ENCODE peak calls at places on chromosomes 11 and 22, in nine cellular contexts. One of them, this sample, is unnamed.

GRCh38 chr11:46894961-46895360 is 23.4 kb downstream of the LRP4 start:
- DNase-seq in neuronal stem cell: no peak
- DNase-seq in heart left ventricle: no peak
- DNase-seq in thoracic aorta: no peak
- DNase-seq in kidney epithelial cell: no peak
- DNase-seq in right lobe of liver: no peak
- DNase-seq in CD8-positive, alpha-beta T cell: no peak
- DNase-seq in aorta: peak; percentile 71
- DNase-seq in dorsolateral prefrontal cortex: no peak
- DNase-seq in this sample: no peak

GRCh38 chr11:62050716-62051115 is 73.1 kb upstream of the INCENP start:
- DNase-seq in aorta: no peak
- DNase-seq in thoracic aorta: no peak
- DNase-seq in right lobe of liver: no peak
- DNase-seq in CD8-positive, alpha-beta T cell: no peak
- DNase-seq in dorsolateral prefrontal cortex: no peak
- DNase-seq in heart left ventricle: no peak
- DNase-seq in neuronal stem cell: no peak
- DNase-seq in kidney epithelial cell: no peak
- DNase-seq in this sample: no peak

GRCh38 chr11:130849215-130849568 is 67.1 kb downstream of the SNX19 start:
- DNase-seq in neuronal stem cell: no peak
- DNase-seq in dorsolateral prefrontal cortex: no peak
- DNase-seq in thoracic aorta: no peak
- DNase-seq in CD8-positive, alpha-beta T cell: no peak
- DNase-seq in right lobe of liver: no peak
- DNase-seq in kidney epithelial cell: no peak
- DNase-seq in heart left ventricle: no peak
- DNase-seq in aorta: no peak
- DNase-seq in this sample: no peak

GRCh38 chr11:12196862-12197261 is 86.5 kb downstream of the MICAL2 start:
- DNase-seq in heart left ventricle: no peak
- DNase-seq in CD8-positive, alpha-beta T cell: no peak
- DNase-seq in dorsolateral prefrontal cortex: no peak
- DNase-seq in thoracic aorta: no peak
- DNase-seq in aorta: no peak
- DNase-seq in neuronal stem cell: no peak
- DNase-seq in kidney epithelial cell: no peak
- DNase-seq in right lobe of liver: no peak
- DNase-seq in this sample: no peak

GRCh38 chr22:41429946-41430332 is 16.7 kb downstream of the TOB2 start:
- DNase-seq in thoracic aorta: no peak
- DNase-seq in right lobe of liver: no peak
- DNase-seq in kidney epithelial cell: no peak
- DNase-seq in CD8-positive, alpha-beta T cell: no peak
- DNase-seq in dorsolateral prefrontal cortex: no peak
- DNase-seq in neuronal stem cell: no peak
- DNase-seq in heart left ventricle: no peak
- DNase-seq in aorta: no peak
- DNase-seq in this sample: no peak

GRCh38 chr11:2761131-2762030 is 61.6 kb upstream of the KCNQ1OT1 start:
- DNase-seq in thoracic aorta: no peak
- DNase-seq in neuronal stem cell: no peak
- DNase-seq in aorta: peak; percentile 62
- DNase-seq in heart left ventricle: peak; percentile 5
- DNase-seq in CD8-positive, alpha-beta T cell: no peak
- DNase-seq in kidney epithelial cell: no peak
- DNase-seq in right lobe of liver: peak; percentile 26
- DNase-seq in dorsolateral prefrontal cortex: peak; percentile 31
- DNase-seq in this sample: peak; percentile 49

GRCh38 chr11:85590848-85591483 is 36.2 kb downstream of the DLG2 start:
- DNase-seq in right lobe of liver: no peak
- DNase-seq in heart left ventricle: no peak
- DNase-seq in kidney epithelial cell: peak; percentile 4
- DNase-seq in aorta: no peak
- DNase-seq in thoracic aorta: no peak
- DNase-seq in dorsolateral prefrontal cortex: no peak
- DNase-seq in neuronal stem cell: peak; percentile 20
- DNase-seq in CD8-positive, alpha-beta T cell: no peak
- DNase-seq in this sample: peak; percentile 1

GRCh38 chr22:37741312-37741795 is 44.5 kb downstream of the TRIOBP start:
- DNase-seq in thoracic aorta: no peak
- DNase-seq in CD8-positive, alpha-beta T cell: no peak
- DNase-seq in heart left ventricle: peak; percentile 83
- DNase-seq in kidney epithelial cell: peak; percentile 67
- DNase-seq in neuronal stem cell: no peak
- DNase-seq in aorta: peak; percentile 85
- DNase-seq in right lobe of liver: peak; percentile 77
- DNase-seq in dorsolateral prefrontal cortex: no peak
- DNase-seq in this sample: peak; percentile 76

GRCh38 chr11:73869234-73869949 is 7.3 kb downstream of the COA4 start:
- DNase-seq in right lobe of liver: peak; percentile 18
- DNase-seq in neuronal stem cell: no peak
- DNase-seq in thoracic aorta: no peak
- DNase-seq in CD8-positive, alpha-beta T cell: no peak
- DNase-seq in aorta: no peak
- DNase-seq in dorsolateral prefrontal cortex: no peak
- DNase-seq in kidney epithelial cell: no peak
- DNase-seq in heart left ventricle: no peak
- DNase-seq in this sample: no peak

GRCh38 chr11:28514391-28514790 is 406.2 kb downstream of the METTL15 start:
- DNase-seq in CD8-positive, alpha-beta T cell: no peak
- DNase-seq in neuronal stem cell: no peak
- DNase-seq in dorsolateral prefrontal cortex: no peak
- DNase-seq in aorta: no peak
- DNase-seq in kidney epithelial cell: no peak
- DNase-seq in heart left ventricle: no peak
- DNase-seq in thoracic aorta: no peak
- DNase-seq in right lobe of liver: no peak
- DNase-seq in this sample: no peak

GRCh38 chr22:20430101-20430640 is 7.5 kb downstream of the SCARF2 start:
- DNase-seq in kidney epithelial cell: no peak
- DNase-seq in CD8-positive, alpha-beta T cell: no peak
- DNase-seq in right lobe of liver: no peak
- DNase-seq in heart left ventricle: no peak
- DNase-seq in dorsolateral prefrontal cortex: no peak
- DNase-seq in neuronal stem cell: no peak
- DNase-seq in aorta: peak; percentile 44
- DNase-seq in thoracic aorta: no peak
- DNase-seq in this sample: peak; percentile 80

GRCh38 chr22:20430641-20431519 is 6.7 kb downstream of the SCARF2 start:
- DNase-seq in aorta: peak; percentile 82
- DNase-seq in heart left ventricle: no peak
- DNase-seq in kidney epithelial cell: no peak
- DNase-seq in neuronal stem cell: peak; percentile 61
- DNase-seq in thoracic aorta: no peak
- DNase-seq in right lobe of liver: peak; percentile 67
- DNase-seq in dorsolateral prefrontal cortex: peak; percentile 51
- DNase-seq in CD8-positive, alpha-beta T cell: peak; percentile 62
- DNase-seq in this sample: peak; percentile 93

GRCh38 chr22:20432244-20432686 is 5.4 kb downstream of the SCARF2 start:
- DNase-seq in kidney epithelial cell: no peak
- DNase-seq in thoracic aorta: no peak
- DNase-seq in neuronal stem cell: no peak
- DNase-seq in CD8-positive, alpha-beta T cell: no peak
- DNase-seq in heart left ventricle: no peak
- DNase-seq in aorta: peak; percentile 56
- DNase-seq in right lobe of liver: no peak
- DNase-seq in dorsolateral prefrontal cortex: peak; percentile 39
- DNase-seq in this sample: peak; percentile 36

GRCh38 chr22:20433191-20433590 is 4.4 kb downstream of the SCARF2 start:
- DNase-seq in dorsolateral prefrontal cortex: peak; percentile 21
- DNase-seq in kidney epithelial cell: no peak
- DNase-seq in heart left ventricle: no peak
- DNase-seq in aorta: peak; percentile 49
- DNase-seq in neuronal stem cell: no peak
- DNase-seq in thoracic aorta: no peak
- DNase-seq in CD8-positive, alpha-beta T cell: no peak
- DNase-seq in right lobe of liver: no peak
- DNase-seq in this sample: peak; percentile 47

DNA sequence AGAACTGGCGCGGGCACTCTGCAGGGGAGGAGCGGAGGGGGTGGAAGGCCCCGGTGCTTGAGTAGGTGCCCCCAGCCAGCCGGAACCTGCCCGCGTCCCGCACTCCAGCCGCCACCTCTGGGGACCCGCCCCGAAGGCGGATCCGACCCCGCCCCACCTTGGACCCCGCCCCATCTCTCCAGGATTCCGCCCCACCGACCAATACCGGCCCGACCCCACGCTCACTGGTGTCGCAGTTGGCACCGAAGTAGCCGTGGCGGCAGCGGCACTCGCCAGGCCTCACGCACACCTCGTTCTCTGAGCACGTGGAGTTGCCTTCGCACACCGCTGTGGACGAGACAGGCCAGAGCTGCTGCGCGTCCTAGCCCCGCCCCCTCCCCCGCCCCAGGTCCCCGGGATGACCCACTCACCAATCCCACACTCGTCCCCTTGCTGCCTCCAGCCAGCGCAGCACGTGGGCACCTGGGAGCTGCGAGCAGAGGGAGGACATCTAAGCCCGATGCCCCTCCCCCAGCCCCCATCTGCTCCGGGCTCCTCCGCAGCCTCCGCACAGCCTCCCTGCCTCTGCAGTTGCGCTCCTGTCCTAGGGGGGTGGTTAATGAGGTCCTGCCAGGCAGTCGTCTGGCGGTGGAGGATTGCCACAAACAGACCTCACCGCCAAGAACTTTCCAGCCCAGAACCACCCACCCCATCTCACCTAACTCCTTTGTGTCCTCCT is 5.9 kb downstream of the SCARF2 start:
- DNase-seq in neuronal stem cell: no peak
- DNase-seq in dorsolateral prefrontal cortex: peak; percentile 45
- DNase-seq in aorta: peak; percentile 72
- DNase-seq in thoracic aorta: no peak
- DNase-seq in CD8-positive, alpha-beta T cell: no peak
- DNase-seq in right lobe of liver: no peak
- DNase-seq in kidney epithelial cell: no peak
- DNase-seq in heart left ventricle: no peak
- DNase-seq in this sample: peak; percentile 91
- H3K27me3 ChIP-seq in neuronal stem cell: no peaks in the 10 kb centered on the region
- H3K27me3 ChIP-seq in dorsolateral prefrontal cortex: peaks cover 11% of the 10 kb centered on the region
- H3K27me3 ChIP-seq in aorta: no peaks in the 10 kb centered on the region
- H3K27me3 ChIP-seq in thoracic aorta: no peaks in the 10 kb centered on the region
- H3K27me3 ChIP-seq in CD8-positive, alpha-beta T cell: peaks cover 32% of the 10 kb centered on the region
- H3K27me3 ChIP-seq in right lobe of liver: peaks cover 12% of the 10 kb centered on the region
- H3K27me3 ChIP-seq in kidney epithelial cell: peaks cover 33% of the 10 kb centered on the region
- H3K27me3 ChIP-seq in heart left ventricle: peaks cover 15% of the 10 kb centered on the region
- H3K27me3 ChIP-seq in this sample: peaks cover 45% of the 10 kb centered on the region

DNA sequence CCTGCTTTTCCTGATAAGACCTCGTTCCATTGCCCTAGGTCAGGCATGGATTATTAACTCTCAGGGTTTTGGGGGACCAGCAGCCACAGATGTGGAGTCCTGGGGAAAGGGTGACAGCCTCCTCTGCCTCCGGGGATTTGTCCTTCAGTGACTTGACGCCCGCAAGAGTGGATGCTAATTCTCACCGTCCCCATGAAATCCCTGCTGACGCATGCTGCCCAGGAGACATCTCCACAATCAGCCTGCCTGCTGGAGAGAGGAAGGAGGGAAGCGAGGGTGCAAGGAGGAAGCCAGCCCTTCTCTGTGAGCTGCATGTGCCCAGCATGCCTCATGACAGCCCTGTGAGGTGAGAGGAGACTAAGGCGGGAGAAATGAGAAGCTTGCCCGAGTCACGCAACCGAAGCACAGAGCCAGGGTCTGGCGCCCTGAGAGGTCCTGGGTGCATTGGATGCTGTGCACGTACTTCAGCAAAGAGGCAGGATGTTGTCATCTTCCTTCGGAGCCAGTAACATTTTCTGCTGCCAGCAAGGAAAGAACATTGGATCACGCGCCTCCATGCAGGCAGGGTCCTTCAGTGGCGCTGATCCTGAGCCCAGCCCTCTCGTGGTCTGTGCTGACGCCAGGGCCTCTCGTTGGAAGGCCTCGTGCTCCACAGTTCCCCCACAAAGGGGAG is 27.3 kb upstream of the KRTAP5-6 start:
- DNase-seq in neuronal stem cell: no peak
- DNase-seq in heart left ventricle: no peak
- DNase-seq in dorsolateral prefrontal cortex: no peak
- DNase-seq in kidney epithelial cell: no peak
- DNase-seq in thoracic aorta: no peak
- DNase-seq in aorta: no peak
- DNase-seq in right lobe of liver: peak; percentile 64
- DNase-seq in CD8-positive, alpha-beta T cell: no peak
- DNase-seq in this sample: no peak
- H3K27me3 ChIP-seq in neuronal stem cell: peaks cover 43% of the 10 kb centered on the region
- H3K27me3 ChIP-seq in heart left ventricle: no peaks in the 10 kb centered on the region
- H3K27me3 ChIP-seq in dorsolateral prefrontal cortex: no peaks in the 10 kb centered on the region
- H3K27me3 ChIP-seq in kidney epithelial cell: peaks cover 32% of the 10 kb centered on the region
- H3K27me3 ChIP-seq in thoracic aorta: no peaks in the 10 kb centered on the region
- H3K27me3 ChIP-seq in aorta: no peaks in the 10 kb centered on the region
- H3K27me3 ChIP-seq in right lobe of liver: no peaks in the 10 kb centered on the region
- H3K27me3 ChIP-seq in CD8-positive, alpha-beta T cell: no peaks in the 10 kb centered on the region
- H3K27me3 ChIP-seq in this sample: no peaks in the 10 kb centered on the region

GRCh38 chr11:116534270-116534975 is 238.4 kb downstream of the BUD13 start:
- DNase-seq in CD8-positive, alpha-beta T cell: no peak
- DNase-seq in right lobe of liver: no peak
- DNase-seq in neuronal stem cell: no peak
- DNase-seq in heart left ventricle: no peak
- DNase-seq in dorsolateral prefrontal cortex: no peak
- DNase-seq in kidney epithelial cell: no peak
- DNase-seq in aorta: peak; percentile 32
- DNase-seq in thoracic aorta: no peak
- DNase-seq in this sample: no peak

GRCh38 chr11:116530705-116531104 is 242.1 kb downstream of the BUD13 start:
- DNase-seq in thoracic aorta: no peak
- DNase-seq in heart left ventricle: no peak
- DNase-seq in aorta: peak; percentile 12
- DNase-seq in right lobe of liver: no peak
- DNase-seq in CD8-positive, alpha-beta T cell: no peak
- DNase-seq in kidney epithelial cell: no peak
- DNase-seq in dorsolateral prefrontal cortex: no peak
- DNase-seq in neuronal stem cell: no peak
- DNase-seq in this sample: no peak

GRCh38 chr11:116535120-116535519 is 237.7 kb downstream of the BUD13 start:
- DNase-seq in thoracic aorta: no peak
- DNase-seq in neuronal stem cell: no peak
- DNase-seq in kidney epithelial cell: no peak
- DNase-seq in dorsolateral prefrontal cortex: no peak
- DNase-seq in CD8-positive, alpha-beta T cell: no peak
- DNase-seq in heart left ventricle: no peak
- DNase-seq in right lobe of liver: no peak
- DNase-seq in aorta: peak; percentile 32
- DNase-seq in this sample: no peak

GRCh38 chr11:116532066-116532465 is 240.7 kb downstream of the BUD13 start:
- DNase-seq in thoracic aorta: no peak
- DNase-seq in kidney epithelial cell: no peak
- DNase-seq in aorta: peak; percentile 28
- DNase-seq in CD8-positive, alpha-beta T cell: no peak
- DNase-seq in neuronal stem cell: no peak
- DNase-seq in right lobe of liver: no peak
- DNase-seq in heart left ventricle: no peak
- DNase-seq in dorsolateral prefrontal cortex: no peak
- DNase-seq in this sample: no peak

GRCh38 chr11:116533186-116533825 is 239.5 kb downstream of the BUD13 start:
- DNase-seq in heart left ventricle: no peak
- DNase-seq in CD8-positive, alpha-beta T cell: no peak
- DNase-seq in aorta: peak; percentile 55
- DNase-seq in kidney epithelial cell: no peak
- DNase-seq in neuronal stem cell: peak; percentile 72
- DNase-seq in dorsolateral prefrontal cortex: no peak
- DNase-seq in thoracic aorta: no peak
- DNase-seq in right lobe of liver: no peak
- DNase-seq in this sample: peak; percentile 91
- H3K27me3 ChIP-seq in heart left ventricle: peaks cover 6% of the 10 kb centered on the region
- H3K27me3 ChIP-seq in CD8-positive, alpha-beta T cell: no peaks in the 10 kb centered on the region
- H3K27me3 ChIP-seq in aorta: peaks cover 3% of the 10 kb centered on the region
- H3K27me3 ChIP-seq in kidney epithelial cell: peaks cover 11% of the 10 kb centered on the region
- H3K27me3 ChIP-seq in neuronal stem cell: peaks cover 24% of the 10 kb centered on the region
- H3K27me3 ChIP-seq in dorsolateral prefrontal cortex: peaks cover 10% of the 10 kb centered on the region
- H3K27me3 ChIP-seq in thoracic aorta: no peaks in the 10 kb centered on the region
- H3K27me3 ChIP-seq in right lobe of liver: no peaks in the 10 kb centered on the region
- H3K27me3 ChIP-seq in this sample: no peaks in the 10 kb centered on the region

GRCh38 chr11:8018742-8019631 is 31.9 kb downstream of the EIF3F start:
- DNase-seq in right lobe of liver: peak; percentile 54
- DNase-seq in dorsolateral prefrontal cortex: peak; percentile 76
- DNase-seq in aorta: peak; percentile 92
- DNase-seq in thoracic aorta: peak; percentile 54
- DNase-seq in neuronal stem cell: peak; percentile 75
- DNase-seq in CD8-positive, alpha-beta T cell: peak; percentile 78
- DNase-seq in kidney epithelial cell: peak; percentile 32
- DNase-seq in heart left ventricle: peak; percentile 71
- DNase-seq in this sample: peak; percentile 93
- H3K27me3 ChIP-seq in right lobe of liver: no peaks in the 10 kb centered on the region
- H3K27me3 ChIP-seq in dorsolateral prefrontal cortex: no peaks in the 10 kb centered on the region
- H3K27me3 ChIP-seq in aorta: no peaks in the 10 kb centered on the region
- H3K27me3 ChIP-seq in thoracic aorta: no peaks in the 10 kb centered on the region
- H3K27me3 ChIP-seq in neuronal stem cell: peaks cover 67% of the 10 kb centered on the region
- H3K27me3 ChIP-seq in CD8-positive, alpha-beta T cell: peaks cover 17% of the 10 kb centered on the region
- H3K27me3 ChIP-seq in kidney epithelial cell: peaks cover 28% of the 10 kb centered on the region
- H3K27me3 ChIP-seq in heart left ventricle: peaks cover 12% of the 10 kb centered on the region
- H3K27me3 ChIP-seq in this sample: peaks cover 50% of the 10 kb centered on the region